ENCODE peak calls at places on chromosomes 2 and 18, in eight cellular contexts. D, W, G, Y, P, L, M and U are unnamed samples.

GRCh38 chr18:38369772-38370690 is 804.4 kb upstream of the CELF4 start:
- DNase-seq in L (no peak), D (no peak), Y (no peak), G (no peak), M (no peak), W (no peak), P (no peak), U (no peak)

GRCh38 chr2:46923011-46923669 is 7.5 kb upstream of the MCFD2 start:
- DNase-seq in M (no peak), P (peak; percentile 56), L (no peak), G (no peak), D (no peak), Y (peak; percentile 76), W (no peak), U (no peak)

GRCh38 chr2:233093721-233094120 is 33.6 kb downstream of the INPP5D start:
- DNase-seq in L (no peak), D (no peak), P (no peak), W (no peak), G (no peak), Y (no peak), M (peak; percentile 34), U (no peak)

GRCh38 chr2:1541812-1542211 is 128.5 kb downstream of the TPO start:
- DNase-seq in L (no peak), G (no peak), Y (no peak), P (no peak), M (no peak), W (no peak), D (no peak), U (no peak)

GRCh38 chr2:233061591-233062446 is 1.7 kb downstream of the INPP5D start:
- DNase-seq in L (peak; percentile 40), D (no peak), W (peak; percentile 60), M (peak; percentile 83), P (peak; percentile 76), Y (peak; percentile 5), G (peak; percentile 38), U (peak; percentile 78)

GRCh38 chr2:219722276-219722883 is 95.0 kb downstream of the SLC4A3 start:
- DNase-seq in M (no peak), Y (no peak), D (no peak), G (no peak), W (no peak), P (no peak), L (no peak), U (no peak)

GRCh38 chr2:199911877-199912161 is 726 bp downstream of the C2orf69 start:
- DNase-seq in Y (no peak), P (no peak), L (no peak), M (no peak), G (no peak), W (no peak), D (no peak), U (no peak)

GRCh38 chr2:162072976-162073775 is 839 bp downstream of the DPP4 start:
- DNase-seq in M (peak; percentile 77), P (peak; percentile 65), D (no peak), W (no peak), G (peak; percentile 56), Y (peak; percentile 42), L (peak; percentile 44), U (no peak)

GRCh38 chr2:6676776-6677175 is 188.9 kb downstream of the CMPK2 start:
- DNase-seq in P (no peak), G (no peak), W (no peak), D (no peak), Y (no peak), L (no peak), M (no peak), U (no peak)

GRCh38 chr2:162118166-162119031 is 33.6 kb downstream of the GCG start:
- DNase-seq in W (no peak), P (peak; percentile 77), M (no peak), D (no peak), Y (peak; percentile 79), G (no peak), L (peak; percentile 50), U (no peak)

GRCh38 chr18:21968334-21968733 is 201.1 kb upstream of the GATA6 start:
- DNase-seq in L (no peak), M (no peak), D (no peak), P (no peak), Y (no peak), G (no peak), W (peak; percentile 86), U (no peak)

GRCh38 chr2:8448822-8449577 is 232.9 kb upstream of the ID2 start:
- DNase-seq in P (no peak), L (no peak), M (peak; percentile 33), G (no peak), Y (no peak), W (no peak), D (no peak), U (no peak)

GRCh38 chr18:58297198-58297597 is 253.2 kb downstream of the NEDD4L start:
- DNase-seq in L (peak; percentile 20), W (no peak), G (no peak), M (no peak), D (no peak), Y (peak; percentile 9), P (no peak), U (no peak)

GRCh38 chr2:5673861-5674240 is 18.3 kb upstream of the SOX11 start:
- DNase-seq in G (peak; percentile 40), D (no peak), L (no peak), Y (no peak), M (no peak), P (peak; percentile 29), W (no peak), U (no peak)

GRCh38 chr2:239703834-239704233 is 303.0 kb upstream of the HDAC4 start:
- DNase-seq in D (no peak), Y (no peak), L (no peak), G (no peak), P (no peak), M (no peak), W (no peak), U (no peak)

GRCh38 chr2:27920148-27920885 is 29.8 kb downstream of the BABAM2 start:
- DNase-seq in M (no peak), L (peak; percentile 66), P (no peak), Y (peak; percentile 92), G (no peak), W (no peak), D (no peak), U (no peak)

GRCh38 chr2:159595410-159596046 is 20.8 kb downstream of the BAZ2B start:
- DNase-seq in P (no peak), M (no peak), L (no peak), W (no peak), G (no peak), D (no peak), Y (no peak), U (no peak)

GRCh38 chr2:69095246-69095645 is 82.3 kb downstream of the ANTXR1 start:
- DNase-seq in Y (peak; percentile 83), M (no peak), W (no peak), D (no peak), G (no peak), P (no peak), L (peak; percentile 82), U (peak; percentile 26)

GRCh38 chr2:28463893-28464292 is 32.0 kb upstream of the PLB1 start:
- DNase-seq in P (peak; percentile 14), Y (peak; percentile 27), M (no peak), D (no peak), W (no peak), G (no peak), L (peak; percentile 87), U (no peak)

DNA sequence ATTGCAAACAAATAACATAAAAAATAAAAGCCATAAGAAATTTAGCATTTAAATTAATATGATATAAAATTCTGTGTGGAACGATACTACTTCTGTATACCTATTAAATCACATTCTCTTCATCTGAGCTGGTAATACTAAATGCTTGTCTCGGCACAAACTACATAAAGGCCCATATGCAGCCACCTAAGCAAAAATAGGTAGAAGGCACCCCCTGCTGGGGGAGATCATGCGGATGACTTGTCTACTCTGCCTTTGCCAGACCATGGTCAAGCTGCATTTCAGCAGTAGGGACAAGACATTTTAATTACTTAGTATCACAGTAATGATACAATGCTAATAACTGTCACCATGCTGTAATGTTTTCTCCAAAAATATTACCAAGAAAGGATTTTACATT is 108.0 kb downstream of the CDH19 start:
- DNase-seq in D (no peak), G (peak; percentile 90), W (peak; percentile 33), P (no peak), M (peak; percentile 94), L (peak; percentile 2), Y (peak; percentile 60), U (peak; percentile 37)
- TF ChIP-seq CTCF in D (no peak), G (peak; percentile 78), W (no peak), P (no peak), M (peak; percentile 84), L (no peak), Y (peak; percentile 32), U (no peak)

DNA sequence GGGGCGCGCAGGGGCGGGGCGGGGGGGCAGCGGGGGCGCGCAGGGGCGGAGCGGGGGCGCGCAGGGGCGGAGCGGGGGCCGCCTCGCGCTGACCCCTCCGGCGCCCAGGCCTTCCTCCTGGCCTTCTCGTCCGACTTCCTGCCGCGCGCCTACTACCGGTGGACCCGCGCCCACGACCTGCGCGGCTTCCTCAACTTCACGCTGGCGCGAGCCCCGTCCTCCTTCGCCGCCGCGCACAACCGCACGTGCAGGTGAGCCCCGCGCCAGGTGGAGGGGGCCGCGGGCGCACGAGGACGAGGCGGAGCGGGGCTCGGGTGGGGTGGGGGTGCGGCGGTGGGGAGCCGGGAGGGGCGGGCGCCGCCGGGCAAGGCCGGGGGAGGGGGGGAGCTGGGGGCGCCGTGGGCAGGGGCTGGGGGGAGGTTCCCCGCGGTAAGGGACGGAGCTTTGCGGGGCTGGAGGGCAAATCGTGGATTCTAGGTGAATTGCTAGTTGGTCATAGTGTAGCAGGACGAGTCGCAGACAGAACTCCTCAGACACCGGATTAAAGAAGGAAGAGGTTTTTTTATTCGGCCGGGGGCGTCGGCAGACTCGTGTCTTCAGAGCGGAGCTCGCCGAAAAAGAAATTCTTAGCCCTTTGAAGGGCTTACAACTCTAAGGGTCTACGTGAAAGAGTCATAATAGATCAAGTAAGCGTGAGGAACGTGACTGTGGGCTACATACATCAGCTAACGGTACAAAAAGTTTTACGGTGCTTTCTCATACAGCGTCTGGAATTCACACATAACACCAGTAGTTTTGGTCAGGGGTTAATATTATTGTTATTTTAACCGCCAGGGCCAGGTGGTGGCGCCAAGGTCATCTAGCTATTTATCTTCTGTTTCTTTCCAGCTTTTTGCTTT is 29.9 kb downstream of the ANO7 start:
- DNase-seq in D (no peak), L (peak; percentile 29), W (peak; percentile 55), Y (peak; percentile 33), M (peak; percentile 83), G (peak; percentile 84), P (peak; percentile 97), U (peak; percentile 62)
- TF ChIP-seq CTCF in D (peak; percentile 10), L (no peak), W (peak; percentile 5), Y (no peak), M (peak; percentile 49), G (peak; percentile 29), P (no peak), U (no peak)

DNA sequence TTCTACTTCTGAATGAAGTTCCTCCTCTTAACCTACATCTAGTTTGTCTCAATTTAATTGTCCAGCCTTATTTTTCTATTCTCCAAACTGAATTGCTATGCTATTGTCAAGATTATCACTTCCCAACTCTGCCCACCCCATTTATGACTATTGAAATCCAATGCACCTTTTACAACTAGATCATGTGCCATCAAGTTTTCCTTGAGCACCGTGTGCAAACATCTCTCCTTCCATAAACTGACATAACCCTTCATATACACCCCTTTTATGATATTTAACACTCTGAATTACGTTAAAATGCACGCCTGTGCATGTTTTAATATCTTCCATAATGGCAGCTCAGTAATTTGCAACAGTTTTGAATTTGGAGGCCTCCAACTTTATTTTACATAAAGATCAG is 85.6 kb downstream of the SMAD2 start:
- DNase-seq in L (no peak), G (no peak), M (no peak), W (no peak), P (no peak), D (no peak), Y (no peak), U (no peak)
- TF ChIP-seq CTCF in L (no peak), G (no peak), M (no peak), W (no peak), P (no peak), D (no peak), Y (no peak), U (no peak)

GRCh38 chr18:12531747-12532146 is 124.0 kb downstream of the PRELID3A start:
- DNase-seq in G (no peak), D (no peak), L (no peak), W (no peak), P (no peak), M (no peak), Y (no peak), U (no peak)
- TF ChIP-seq CTCF in G (peak; percentile 14), D (no peak), L (peak; percentile 20), W (no peak), P (peak; percentile 22), M (peak; percentile 50), Y (no peak), U (no peak)